ENCODE peak calls at places on chromosomes 5 and 9, in five cellular contexts. U, F, Z, V and R are unnamed samples.
A peak's percentile ranks its signal among the peaks of the same experiment; 100 is the strongest.

GRCh38 chr5:34833991-34834793 is 4.8 kb upstream of the TTC23L start:
- DNase-seq in F (no peak), Z (no peak), V (no peak), U (no peak), R (no peak)

GRCh38 chr9:93812410-93812668 is 142.8 kb downstream of the BARX1 start:
- DNase-seq in F (no peak), Z (no peak), U (no peak), V (no peak), R (no peak)

GRCh38 chr5:107564896-107565295 is 105.8 kb downstream of the EFNA5 start:
- DNase-seq in V (no peak), Z (no peak), U (no peak), F (no peak), R (no peak)

GRCh38 chr5:59390074-59390659 is 503.4 kb downstream of the PDE4D start:
- DNase-seq in F (peak; percentile 36), Z (no peak), V (no peak), U (no peak), R (no peak)

GRCh38 chr9:113609562-113610318 is 146.2 kb downstream of the RGS3 start:
- DNase-seq in V (peak; percentile 93), U (peak; percentile 76), F (no peak), Z (peak; percentile 89), R (peak; percentile 92)

GRCh38 chr9:28365020-28365640 is 791.8 kb upstream of the C9orf72 start:
- DNase-seq in F (no peak), V (no peak), Z (no peak), U (no peak), R (no peak)

GRCh38 chr9:120928015-120928719 is 1.6 kb upstream of the TRAF1 start:
- DNase-seq in U (peak; percentile 40), F (no peak), V (peak; percentile 79), Z (peak; percentile 51), R (peak; percentile 82)

GRCh38 chr9:129208191-129209091 is 30.4 kb upstream of the IER5L start:
- DNase-seq in Z (no peak), F (no peak), U (no peak), V (no peak), R (no peak)

GRCh38 chr9:135046156-135047025 is 41.1 kb upstream of the OLFM1 start:
- DNase-seq in F (no peak), V (no peak), Z (no peak), U (no peak), R (no peak)

GRCh38 chr5:59104400-59105117 is 521.7 kb downstream of the RAB3C start:
- DNase-seq in Z (no peak), V (no peak), F (no peak), U (no peak), R (no peak)

GRCh38 chr5:115470921-115471320 is 73.7 kb downstream of the FEM1C start:
- DNase-seq in Z (no peak), V (no peak), U (no peak), F (no peak), R (no peak)

GRCh38 chr5:96871022-96871388 is 5.3 kb upstream of the ERAP2 start:
- DNase-seq in Z (no peak), V (no peak), U (no peak), F (no peak), R (no peak)

GRCh38 chr5:154308457-154309360 is 118.2 kb downstream of the GALNT10 start:
- DNase-seq in V (no peak), Z (no peak), F (no peak), U (no peak), R (no peak)

GRCh38 chr5:170821257-170821800 is 37.8 kb downstream of the GABRP start:
- DNase-seq in U (no peak), V (no peak), F (no peak), Z (no peak), R (no peak)

GRCh38 chr9:68791169-68791568 is 86.1 kb downstream of the PIP5K1B start:
- DNase-seq in Z (no peak), U (no peak), F (no peak), V (no peak), R (no peak)

GRCh38 chr5:98781520-98781919 is 8.1 kb downstream of the RGMB start:
- DNase-seq in Z (no peak), U (no peak), V (no peak), F (no peak), R (no peak)

GRCh38 chr5:98784411-98784810 is 10.9 kb downstream of the RGMB start:
- DNase-seq in F (no peak), Z (no peak), V (no peak), U (no peak), R (no peak)

GRCh38 chr5:98780390-98780789 is 6.9 kb downstream of the RGMB start:
- DNase-seq in V (no peak), F (no peak), U (no peak), Z (no peak), R (no peak)

GRCh38 chr5:98783051-98783649 is 9.7 kb downstream of the RGMB start:
- DNase-seq in Z (no peak), F (no peak), U (no peak), V (no peak), R (no peak)

DNA sequence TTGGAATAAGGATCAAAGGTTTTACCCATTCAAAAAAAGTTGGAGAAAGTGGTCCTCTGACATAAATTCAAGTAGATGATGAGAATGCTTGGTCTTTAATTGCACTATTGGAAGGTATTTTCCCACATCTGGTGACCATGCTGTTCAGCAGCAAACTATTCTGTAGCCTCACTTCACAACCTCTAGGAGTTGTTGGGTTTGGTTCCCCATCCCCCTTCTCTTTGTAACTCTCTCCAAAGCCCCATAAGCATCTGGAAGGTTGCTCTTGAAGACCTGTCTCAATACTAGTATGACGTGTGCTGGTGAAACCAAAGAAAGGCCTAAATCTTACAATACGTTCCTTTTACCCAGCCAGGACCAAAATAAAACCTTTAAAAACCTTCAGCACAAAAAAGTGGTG is 8.5 kb downstream of the RGMB start:
- DNase-seq in V (no peak), Z (no peak), U (no peak), F (no peak), R (no peak)
- H3K4me1 ChIP-seq in V (no peaks in the 10 kb centered on the region), Z (peaks cover 10% of the 10 kb centered on the region), U (peaks cover 79% of the 10 kb centered on the region), F (no peaks in the 10 kb centered on the region), R (peaks cover 2% of the 10 kb centered on the region)

GRCh38 chr5:78624992-78625391 is 23.6 kb downstream of the LHFPL2 start:
- DNase-seq in U (no peak), Z (no peak), V (no peak), F (no peak), R (no peak)
- H3K4me3 ChIP-seq in U (no peak overlapping the region), Z (no peak overlapping the region), V (no peak overlapping the region), F (no peak overlapping the region), R (no peak overlapping the region)

GRCh38 chr5:148437249-148437648 is 53.5 kb downstream of the FBXO38 start:
- DNase-seq in U (no peak), Z (no peak), F (no peak), V (peak; percentile 46), R (no peak)

GRCh38 chr5:148436029-148436428 is 52.3 kb downstream of the FBXO38 start:
- DNase-seq in F (no peak), Z (no peak), U (no peak), V (no peak), R (no peak)

GRCh38 chr5:148443998-148444397 is 60.2 kb downstream of the FBXO38 start:
- DNase-seq in U (no peak), V (peak; percentile 64), F (peak; percentile 75), Z (peak; percentile 45), R (no peak)

GRCh38 chr5:148433826-148434225 is 50.1 kb downstream of the FBXO38 start:
- DNase-seq in U (no peak), F (no peak), V (no peak), Z (no peak), R (no peak)

GRCh38 chr5:148438911-148439310 is 55.2 kb downstream of the FBXO38 start:
- DNase-seq in Z (no peak), U (no peak), V (no peak), F (no peak), R (no peak)
- H3K36me3 ChIP-seq in Z (peaks cover 99% of the 10 kb centered on the region), U (peaks cover 5% of the 10 kb centered on the region), V (no peaks in the 10 kb centered on the region), F (peaks cover 5% of the 10 kb centered on the region), R (peaks cover 8% of the 10 kb centered on the region)

GRCh38 chr9:137457406-137458193 is 1.5 kb downstream of the NSMF start:
- DNase-seq in V (peak; percentile 8), F (no peak), Z (no peak), U (peak; percentile 23), R (peak; percentile 87)
- H3K4me1 ChIP-seq in V (peaks cover 25% of the 10 kb centered on the region), F (peaks cover 12% of the 10 kb centered on the region), Z (peaks cover 21% of the 10 kb centered on the region), U (peaks cover 8% of the 10 kb centered on the region), R (peaks cover 4% of the 10 kb centered on the region)

DNA sequence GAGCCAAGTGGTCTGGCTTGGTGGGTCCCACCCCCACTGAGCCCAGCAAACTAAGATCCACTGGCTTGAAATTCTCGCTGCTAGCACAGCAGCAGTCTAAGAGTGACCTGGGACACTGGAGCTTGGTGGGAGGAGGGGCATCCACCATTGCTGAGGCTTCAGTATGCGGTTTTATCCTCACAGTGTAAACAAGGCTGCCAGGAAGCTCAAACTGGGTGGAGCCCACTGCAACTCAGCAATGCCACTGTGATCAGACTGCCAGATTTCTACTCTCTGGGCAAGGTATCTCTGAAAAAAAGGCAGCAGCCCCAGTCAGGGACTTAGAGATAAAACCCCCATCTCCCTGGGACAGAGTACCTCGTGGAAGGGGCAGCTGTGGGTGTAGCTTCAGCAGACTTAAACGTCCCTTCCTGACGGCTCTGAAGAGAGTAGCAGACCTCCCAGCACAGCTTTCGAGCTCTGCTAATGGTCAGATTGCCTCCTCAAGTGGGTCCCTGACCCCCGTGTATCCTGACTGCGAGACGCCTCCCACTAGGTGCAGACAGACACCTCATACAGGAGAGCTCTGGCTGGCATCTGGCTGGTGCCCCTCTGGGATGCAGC is 18.2 kb upstream of the STK32A start:
- DNase-seq in Z (no peak), F (peak; percentile 74), V (no peak), U (no peak), R (peak; percentile 46)
- H3K4me3 ChIP-seq in Z (no peak overlapping the region), F (no peak overlapping the region), V (no peak overlapping the region), U (no peak overlapping the region), R (no peak overlapping the region)

GRCh38 chr5:74725331-74725730 is 40.3 kb downstream of the HEXB start:
- DNase-seq in F (no peak), Z (no peak), V (no peak), U (no peak), R (no peak)
- H3K36me3 ChIP-seq in F (peaks cover 9% of the 10 kb centered on the region), Z (peaks cover 98% of the 10 kb centered on the region), V (no peaks in the 10 kb centered on the region), U (peaks cover 5% of the 10 kb centered on the region), R (peaks cover 1% of the 10 kb centered on the region)

DNA sequence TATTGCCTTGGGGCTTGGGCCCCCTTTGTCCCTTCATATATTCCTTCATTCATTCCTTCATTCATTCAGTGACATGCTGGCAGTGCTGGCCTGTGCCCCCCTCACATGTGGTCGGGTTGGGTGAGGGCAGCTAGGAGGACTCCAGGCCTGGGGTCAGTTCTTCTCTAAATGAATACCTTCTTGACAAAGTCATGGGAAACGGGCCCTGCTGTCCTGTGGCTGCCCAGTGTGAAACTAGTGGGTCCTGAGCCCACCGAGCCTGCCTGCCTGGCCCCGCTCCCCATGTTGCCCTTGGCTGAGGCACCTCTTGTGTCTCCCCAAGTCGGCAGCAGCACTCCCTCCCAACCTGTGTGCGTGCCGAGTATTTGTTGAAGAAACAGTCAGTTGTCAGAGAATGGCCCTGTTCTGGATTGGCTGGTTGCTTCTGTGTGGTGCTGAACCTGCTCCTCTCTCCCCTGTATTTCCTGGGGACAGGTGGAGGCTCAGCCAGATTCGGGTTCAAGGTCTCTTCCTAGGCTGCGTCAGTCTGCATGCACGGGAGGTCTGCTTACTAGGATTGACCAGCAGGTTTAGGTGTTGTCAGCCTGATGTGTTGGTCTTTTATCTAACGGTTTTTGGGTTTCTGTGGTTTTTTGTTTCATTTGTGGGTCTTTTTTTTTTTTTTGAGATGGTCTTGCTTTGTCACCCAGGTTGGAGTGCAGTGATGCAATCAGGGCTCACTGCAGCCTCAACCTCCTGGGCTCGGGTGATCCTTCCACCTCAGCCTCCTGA is 3.0 kb upstream of the CEL start:
- DNase-seq in Z (no peak), U (no peak), F (peak; percentile 60), V (no peak), R (no peak)
- H3K4me1 ChIP-seq in Z (peaks cover 19% of the 10 kb centered on the region), U (peaks cover 8% of the 10 kb centered on the region), F (peaks cover 21% of the 10 kb centered on the region), V (no peaks in the 10 kb centered on the region), R (no peaks in the 10 kb centered on the region)

GRCh38 chr5:143506881-143507552 is 103.5 kb upstream of the NR3C1 start:
- DNase-seq in U (no peak), V (peak; percentile 49), F (no peak), Z (no peak), R (no peak)
- H3K4me3 ChIP-seq in U (no peak overlapping the region), V (no peak overlapping the region), F (no peak overlapping the region), Z (no peak overlapping the region), R (no peak overlapping the region)